ENCODE peak calls at places on chromosomes 7 and 10, in eight cellular contexts. C is uterus; W is spleen; I is tibial artery; R is CD8-positive, alpha-beta memory T cell; X is ascending aorta; Q is cardiac muscle cell; J is HCT116. F is an unnamed sample. For H3K9me3, the result is how much of the 10 kb centered on the place peaks cover.

GRCh38 chr10:67175354-67175753 is 249.5 kb downstream of the LRRTM3 start:
- DNase-seq in C (no peak), W (no peak), I (no peak), R (no peak), X (no peak), Q (no peak), J (no peak), F (no peak)

GRCh38 chr10:3532644-3533043 is 252.4 kb downstream of the KLF6 start:
- DNase-seq in C (no peak), W (no peak), I (no peak), R (no peak), X (no peak), Q (peak), J (peak), F (no peak)

GRCh38 chr7:27899601-27900000 is 159.6 kb downstream of the TAX1BP1 start:
- DNase-seq in C (no peak), W (no peak), I (no peak), R (peak), X (no peak), Q (no peak), J (no peak), F (no peak)

GRCh38 chr10:43105119-43105792 is 28.4 kb downstream of the RET start:
- DNase-seq in C (peak), W (peak), I (peak), R (peak), X (peak), Q (peak), J (peak), F (peak)

GRCh38 chr10:86821600-86821999 is 65.2 kb downstream of the BMPR1A start:
- DNase-seq in C (no peak), W (no peak), I (no peak), R (no peak), X (no peak), Q (peak), J (no peak), F (no peak)

GRCh38 chr10:69836728-69837025 is 35.0 kb downstream of the COL13A1 start:
- DNase-seq in C (no peak), W (no peak), I (no peak), R (no peak), X (no peak), Q (no peak), J (no peak), F (no peak)

GRCh38 chr10:32237644-32238345 is 109.2 kb downstream of the EPC1 start:
- DNase-seq in C (no peak), W (no peak), I (no peak), R (no peak), X (no peak), Q (peak), J (no peak), F (no peak)

GRCh38 chr7:98075801-98076200 is 30.9 kb upstream of the LMTK2 start:
- DNase-seq in C (no peak), W (no peak), I (peak), R (no peak), X (no peak), Q (no peak), J (no peak), F (no peak)

GRCh38 chr10:87878664-87879459 is 15.4 kb downstream of the PTEN start:
- DNase-seq in C (no peak), W (no peak), I (no peak), R (no peak), X (no peak), Q (peak), J (no peak), F (no peak)

GRCh38 chr7:121530251-121531174 is 134.4 kb upstream of the FAM3C start:
- DNase-seq in C (no peak), W (no peak), I (no peak), R (peak), X (peak), Q (peak), J (peak), F (peak)

GRCh38 chr10:5775705-5776104 is 37.5 kb downstream of the GDI2 start:
- DNase-seq in C (no peak), W (peak), I (no peak), R (peak), X (no peak), Q (no peak), J (no peak), F (peak)

DNA sequence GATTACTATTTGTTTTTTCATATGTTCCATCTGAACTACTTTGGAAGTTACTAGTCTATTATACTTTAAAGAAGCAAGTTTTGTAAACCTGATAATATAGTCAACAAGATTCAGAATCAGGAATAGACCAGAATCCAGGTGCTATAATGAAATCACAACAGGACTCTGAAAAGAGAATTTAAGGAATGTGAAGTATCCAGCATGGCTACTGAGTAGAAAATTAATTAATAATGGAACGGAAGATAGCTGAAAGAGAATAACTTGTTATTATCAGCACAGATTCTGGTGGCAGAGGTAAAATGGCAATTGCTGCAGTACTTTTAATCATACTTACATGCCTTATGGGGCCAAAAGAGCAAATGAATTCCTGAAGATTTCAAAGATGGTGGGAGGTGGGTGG is 43.1 kb upstream of the CHCHD3 start:
- DNase-seq in C (no peak), W (no peak), I (no peak), R (no peak), X (no peak), Q (no peak), J (no peak), F (no peak)
- H3K4me3 ChIP-seq in C (no peak), W (no peak), I (no peak), R (no peak), X (no peak), Q (no peak), J (no peak), F (no peak)

DNA sequence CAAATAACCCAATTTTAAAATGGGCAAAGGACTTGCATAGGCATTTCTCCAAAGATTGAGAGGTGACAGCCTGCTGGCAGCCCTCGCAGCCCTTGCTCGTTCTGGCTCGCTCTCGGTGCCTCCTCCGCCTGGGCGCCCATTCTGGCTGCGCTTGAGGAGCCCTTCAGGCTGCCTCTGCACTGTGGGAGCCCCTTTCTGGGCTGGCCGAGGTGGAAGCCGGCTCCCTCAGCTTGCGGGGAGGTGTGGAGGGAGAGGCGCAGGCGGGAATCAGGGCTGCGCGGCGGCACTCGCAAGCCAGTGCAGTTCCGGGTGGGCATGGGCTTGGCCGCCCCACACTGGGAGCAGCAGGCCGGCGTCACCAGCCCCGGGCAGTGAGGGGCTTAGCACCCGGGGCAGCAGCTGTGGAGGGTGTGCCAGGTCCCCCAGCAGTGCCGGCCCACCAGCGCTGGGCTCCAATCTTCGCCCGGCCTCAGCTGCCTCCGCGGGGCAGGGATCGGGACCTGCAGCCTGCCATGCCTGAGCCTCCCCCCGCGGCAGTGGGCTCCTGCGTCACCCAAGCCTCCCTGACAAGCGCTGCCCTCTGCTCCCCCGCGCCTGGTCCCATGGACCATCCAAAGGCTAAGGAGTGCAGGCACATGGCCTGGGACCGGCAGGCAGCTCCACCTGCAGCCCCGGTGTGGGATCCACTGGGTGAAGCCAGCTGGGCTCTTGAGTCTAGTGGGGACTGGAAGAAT is 54.0 kb upstream of the GALNT17 start:
- DNase-seq in C (no peak), W (no peak), I (no peak), R (no peak), X (no peak), Q (no peak), J (no peak), F (peak)
- H3K9me3 ChIP-seq in C (under half), W (half or more), I (under half), R (under half), X (under half), Q (under half), J (under half), F (under half)

GRCh38 chr7:22123139-22123538 is 177.4 kb upstream of the CDCA7L start:
- DNase-seq in C (no peak), W (no peak), I (no peak), R (no peak), X (no peak), Q (no peak), J (no peak), F (no peak)

GRCh38 chr7:22125436-22125835 is 179.7 kb upstream of the CDCA7L start:
- DNase-seq in C (no peak), W (no peak), I (no peak), R (no peak), X (no peak), Q (no peak), J (no peak), F (no peak)

GRCh38 chr7:22120391-22121053 is 174.8 kb upstream of the CDCA7L start:
- DNase-seq in C (no peak), W (no peak), I (no peak), R (no peak), X (peak), Q (no peak), J (no peak), F (no peak)

GRCh38 chr7:22124906-22125305 is 179.2 kb upstream of the CDCA7L start:
- DNase-seq in C (no peak), W (no peak), I (no peak), R (no peak), X (no peak), Q (no peak), J (no peak), F (no peak)

GRCh38 chr7:22121702-22122474 is 176.2 kb upstream of the CDCA7L start:
- DNase-seq in C (no peak), W (no peak), I (no peak), R (no peak), X (peak), Q (peak), J (no peak), F (no peak)
- H3K27ac ChIP-seq in C (peak), W (no peak), I (peak), R (no peak), X (peak), Q (no peak), J (no peak), F (peak)

GRCh38 chr10:132231656-132232552 is 45.2 kb downstream of the DPYSL4 start:
- DNase-seq in C (no peak), W (no peak), I (no peak), R (no peak), X (no peak), Q (no peak), J (no peak), F (peak)

GRCh38 chr10:132228616-132229015 is 41.9 kb downstream of the DPYSL4 start:
- DNase-seq in C (no peak), W (no peak), I (no peak), R (no peak), X (no peak), Q (no peak), J (no peak), F (peak)

GRCh38 chr10:132230557-132231210 is 43.9 kb downstream of the DPYSL4 start:
- DNase-seq in C (no peak), W (no peak), I (no peak), R (no peak), X (no peak), Q (no peak), J (no peak), F (peak)

GRCh38 chr10:132229096-132229495 is 42.3 kb downstream of the DPYSL4 start:
- DNase-seq in C (no peak), W (no peak), I (no peak), R (no peak), X (no peak), Q (no peak), J (no peak), F (peak)

GRCh38 chr10:132229834-132230556 is 43.2 kb downstream of the DPYSL4 start:
- DNase-seq in C (peak), W (peak), I (no peak), R (peak), X (no peak), Q (peak), J (no peak), F (peak)
- H3K4me3 ChIP-seq in C (peak), W (peak), I (peak), R (no peak), X (no peak), Q (no peak), J (no peak), F (no peak)

GRCh38 chr7:36653671-36654355 is 70.5 kb downstream of the AOAH start:
- DNase-seq in C (no peak), W (no peak), I (no peak), R (no peak), X (no peak), Q (no peak), J (no peak), F (no peak)
- H3K9me3 ChIP-seq in C (under half), W (under half), I (under half), R (under half), X (under half), Q (under half), J (under half), F (under half)

DNA sequence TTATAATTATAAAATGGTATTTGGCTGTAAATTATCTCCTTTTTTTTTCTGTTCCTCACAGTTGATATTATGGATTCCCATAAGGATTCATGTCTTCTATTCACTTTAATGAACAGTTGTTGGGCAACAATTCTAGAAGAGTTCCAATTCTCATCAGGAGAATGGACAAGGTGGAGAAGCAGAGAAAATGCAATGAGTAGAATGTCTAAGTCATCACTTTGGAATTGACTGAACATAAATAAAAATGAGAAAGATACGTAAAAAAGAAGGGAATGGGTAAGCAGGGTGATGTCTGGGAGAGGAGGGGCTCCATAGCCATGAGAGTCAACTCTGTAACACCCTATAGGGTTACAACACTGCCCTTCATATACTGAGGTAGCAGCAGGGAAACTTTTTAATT is 1.8 kb upstream of the CAV2 start:
- DNase-seq in C (no peak), W (no peak), I (no peak), R (no peak), X (no peak), Q (no peak), J (no peak), F (no peak)
- H3K27ac ChIP-seq in C (peak), W (no peak), I (peak), R (no peak), X (peak), Q (no peak), J (peak), F (no peak)

GRCh38 chr10:46035923-46036849 is 5.8 kb upstream of the NCOA4 start:
- DNase-seq in C (no peak), W (peak), I (no peak), R (no peak), X (no peak), Q (no peak), J (no peak), F (no peak)

GRCh38 chr10:46033602-46034011 is 3.2 kb upstream of the NCOA4 start:
- DNase-seq in C (no peak), W (no peak), I (no peak), R (no peak), X (no peak), Q (peak), J (no peak), F (no peak)

GRCh38 chr10:46028584-46029570 is 1.5 kb downstream of the NCOA4 start:
- DNase-seq in C (no peak), W (no peak), I (no peak), R (peak), X (no peak), Q (peak), J (peak), F (no peak)

GRCh38 chr10:46030091-46030937 is at the start of gene NCOA4:
- DNase-seq in C (peak), W (peak), I (peak), R (peak), X (peak), Q (peak), J (peak), F (peak)

GRCh38 chr10:46031648-46032532 is 1.5 kb upstream of the NCOA4 start:
- DNase-seq in C (no peak), W (no peak), I (no peak), R (no peak), X (no peak), Q (no peak), J (no peak), F (no peak)
- H3K4me3 ChIP-seq in C (no peak), W (no peak), I (no peak), R (no peak), X (no peak), Q (no peak), J (no peak), F (no peak)